ENCODE peak calls at places on chromosome 18, in seven cellular contexts. N is stimulated activated CD8-positive, alpha-beta memory T cell treated with anti-CD3 and anti-CD28 coated beads, Interleukin-7, amount 100 ng/mL, for 1 hour; C is Panc1; F is left ventricle myocardium superior; Z is tibial nerve; Q is HFFc6; D is mesothelial cell of epicardium. B is an unnamed sample.

GRCh38 chr18:2780750-2781149 is 66.1 kb upstream of the EMILIN2 start:
- DNase-seq in N (no peak), Q (no peak), F (no peak), C (no peak), Z (no peak), D (no peak), B (no peak)

GRCh38 chr18:56962322-56962721 is 184.6 kb upstream of the BOD1L2 start:
- DNase-seq in Q (no peak), Z (no peak), F (no peak), N (no peak), C (no peak), D (no peak), B (no peak)

GRCh38 chr18:38413202-38413601 is 847.6 kb upstream of the CELF4 start:
- DNase-seq in D (no peak), N (no peak), F (no peak), Q (no peak), Z (no peak), C (no peak), B (no peak)

GRCh38 chr18:22847867-22848451 is 85.2 kb upstream of the RBBP8 start:
- DNase-seq in D (no peak), Q (no peak), F (no peak), Z (no peak), C (no peak), N (no peak), B (peak; percentile 52)

GRCh38 chr18:23300211-23300887 is 152.7 kb upstream of the RIOK3 start:
- DNase-seq in Q (no peak), D (no peak), N (no peak), F (no peak), C (no peak), Z (no peak), B (no peak)

GRCh38 chr18:42614619-42615293 is 500.7 kb downstream of the RIT2 start:
- DNase-seq in F (peak; percentile 30), Z (no peak), C (no peak), D (no peak), Q (no peak), N (no peak), B (no peak)

GRCh38 chr18:64119916-64120315 is 29.0 kb downstream of the LINC00305 start:
- DNase-seq in D (no peak), F (no peak), Q (no peak), Z (no peak), N (no peak), C (no peak), B (peak; percentile 12)

GRCh38 chr18:79406708-79407107 is 11.0 kb downstream of the NFATC1 start:
- DNase-seq in D (no peak), Z (no peak), F (peak; percentile 29), Q (no peak), C (no peak), N (no peak), B (no peak)

GRCh38 chr18:80173060-80173459 is 64.0 kb downstream of the ADNP2 start:
- DNase-seq in F (no peak), D (no peak), Q (no peak), N (no peak), Z (no peak), C (no peak), B (no peak)

GRCh38 chr18:78728301-78729098 is 251.1 kb upstream of the SALL3 start:
- DNase-seq in N (no peak), C (no peak), D (no peak), Z (no peak), Q (no peak), F (no peak), B (no peak)

GRCh38 chr18:47953471-47953931 is 23.0 kb upstream of the SMAD2 start:
- DNase-seq in D (no peak), N (no peak), F (no peak), Z (no peak), C (no peak), Q (no peak), B (peak; percentile 82)

GRCh38 chr18:12422936-12423335 is 15.2 kb downstream of the PRELID3A start:
- DNase-seq in N (no peak), Q (no peak), Z (no peak), D (no peak), F (no peak), C (no peak), B (no peak)

GRCh38 chr18:31206787-31207381 is 44.2 kb upstream of the DSC1 start:
- DNase-seq in D (peak; percentile 33), F (peak; percentile 59), Z (no peak), C (peak; percentile 50), Q (no peak), N (no peak), B (no peak)

GRCh38 chr18:63439334-63439733 is 17.1 kb upstream of the VPS4B start:
- DNase-seq in N (no peak), Q (peak; percentile 44), C (peak; percentile 61), Z (no peak), D (no peak), F (no peak), B (peak; percentile 74)

GRCh38 chr18:74951165-74951760 is 257.7 kb downstream of the PTGR3 start:
- DNase-seq in Z (peak; percentile 45), Q (peak; percentile 70), F (peak; percentile 49), C (peak; percentile 91), N (no peak), D (no peak), B (peak; percentile 80)

GRCh38 chr18:44823782-44824181 is 143.1 kb downstream of the SETBP1 start:
- DNase-seq in C (no peak), D (no peak), F (no peak), Z (no peak), N (no peak), Q (no peak), B (peak; percentile 80)

GRCh38 chr18:73614812-73615211 is 532.8 kb downstream of the FBXO15 start:
- DNase-seq in C (no peak), D (no peak), Z (no peak), Q (peak; percentile 96), N (no peak), F (no peak), B (peak; percentile 84)

GRCh38 chr18:2425426-2426317 is 145.6 kb downstream of the METTL4 start:
- DNase-seq in D (no peak), Z (no peak), C (no peak), Q (peak; percentile 16), F (no peak), N (no peak), B (peak; percentile 55)

GRCh38 chr18:2515408-2515807 is 55.9 kb downstream of the METTL4 start:
- DNase-seq in C (no peak), F (no peak), D (no peak), Z (no peak), Q (peak; percentile 92), N (no peak), B (peak; percentile 89)